ENCODE peak calls at places on chromosomes 3 and 15, in four cellular contexts. D, A, B and C are unnamed samples.

GRCh38 chr3:29026959-29027358 is 253.9 kb upstream of the RBMS3 start:
- DNase-seq in D (peak; percentile 38), A (no peak), B (no peak), C (no peak)

GRCh38 chr3:116135462-116135861 is 309.8 kb downstream of the LSAMP start:
- DNase-seq in D (peak; percentile 59), A (no peak), B (no peak), C (peak; percentile 67)

GRCh38 chr3:71051893-71052687 is 531.4 kb downstream of the FOXP1 start:
- DNase-seq in D (peak; percentile 40), A (no peak), B (no peak), C (no peak)

GRCh38 chr3:41652931-41653330 is 309.0 kb downstream of the ULK4 start:
- DNase-seq in D (peak; percentile 20), A (no peak), B (no peak), C (no peak)

GRCh38 chr3:52005571-52005986 is 9.9 kb upstream of the RPL29 start:
- DNase-seq in D (peak; percentile 82), A (no peak), B (no peak), C (no peak)

GRCh38 chr3:30944124-30944523 is 49.7 kb upstream of the GADL1 start:
- DNase-seq in D (no peak), A (no peak), B (no peak), C (no peak)

GRCh38 chr3:49357466-49358216 is 512 bp downstream of the GPX1 start:
- DNase-seq in D (peak; percentile 92), A (peak; percentile 66), B (peak; percentile 32), C (peak; percentile 73)

GRCh38 chr3:177371903-177372302 is 174.6 kb upstream of the TBL1XR1 start:
- DNase-seq in D (no peak), A (no peak), B (no peak), C (no peak)

GRCh38 chr3:108509263-108509662 is 1.1 kb downstream of the MYH15 start:
- DNase-seq in D (no peak), A (no peak), B (no peak), C (no peak)

GRCh38 chr15:51448592-51449494 is 107.4 kb downstream of the GLDN start:
- DNase-seq in D (peak; percentile 10), A (no peak), B (no peak), C (no peak)

GRCh38 chr15:34001536-34001935 is 33.2 kb downstream of the CHRM5 start:
- DNase-seq in D (no peak), A (no peak), B (no peak), C (no peak)

GRCh38 chr3:46266598-46266997 is 24.3 kb downstream of the CCR3 start:
- DNase-seq in D (no peak), A (no peak), B (no peak), C (no peak)

GRCh38 chr3:161409069-161409468 is 37.8 kb upstream of the SPTSSB start:
- DNase-seq in D (peak; percentile 23), A (no peak), B (peak; percentile 21), C (no peak)

GRCh38 chr3:52055537-52056351 is 627 bp downstream of the DUSP7 start:
- DNase-seq in D (peak; percentile 57), A (no peak), B (peak; percentile 76), C (no peak)

GRCh38 chr3:147620906-147621305 is 211.7 kb downstream of the ZIC1 start:
- DNase-seq in D (no peak), A (no peak), B (no peak), C (no peak)

GRCh38 chr3:171614318-171614967 is 154.2 kb upstream of the TNIK start:
- DNase-seq in D (peak; percentile 41), A (no peak), B (no peak), C (no peak)

GRCh38 chr15:89893027-89893426 is 767 bp downstream of the AP3S2 start:
- DNase-seq in D (peak; percentile 5), A (no peak), B (no peak), C (no peak)

GRCh38 chr15:43762824-43763223 is 13.9 kb downstream of the ELL3 start:
- DNase-seq in D (peak; percentile 92), A (no peak), B (no peak), C (no peak)

GRCh38 chr15:87211547-87211946 is 1045.0 kb downstream of the NTRK3 start:
- DNase-seq in D (no peak), A (no peak), B (no peak), C (no peak)

GRCh38 chr15:67085818-67086649 is 20.6 kb downstream of the SMAD3 start:
- DNase-seq in D (peak; percentile 88), A (no peak), B (peak; percentile 95), C (no peak)

GRCh38 chr15:67087507-67088172 is 22.2 kb downstream of the SMAD3 start:
- DNase-seq in D (no peak), A (no peak), B (no peak), C (no peak)

GRCh38 chr15:67085237-67085817 is 19.9 kb downstream of the SMAD3 start:
- DNase-seq in D (no peak), A (no peak), B (peak; percentile 54), C (no peak)

GRCh38 chr15:67084561-67084960 is 19.2 kb downstream of the SMAD3 start:
- DNase-seq in D (no peak), A (no peak), B (no peak), C (no peak)

DNA sequence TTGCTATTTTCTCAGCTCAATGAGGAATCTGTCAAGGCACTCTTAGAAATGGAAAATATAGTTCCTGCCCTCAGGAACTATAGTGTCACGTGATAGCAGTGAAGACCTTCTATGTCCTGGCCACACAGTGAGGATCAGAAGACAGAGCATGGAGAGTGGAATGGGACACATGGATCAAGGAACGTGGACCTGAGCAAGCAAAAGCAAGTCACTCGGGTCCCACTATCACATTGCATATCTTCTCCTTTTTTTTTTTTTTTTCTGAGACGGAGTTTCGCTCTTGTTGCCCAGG is 21.2 kb downstream of the SMAD3 start:
- DNase-seq in D (no peak), A (no peak), B (no peak), C (no peak)
- H3K4me3 ChIP-seq in D (no peak overlapping the region), A (no peak overlapping the region), B (peak overlapping the region; percentile 54), C (no peak overlapping the region)

GRCh38 chr3:62761711-62762110 is 113.5 kb downstream of the CADPS start:
- DNase-seq in D (no peak), A (no peak), B (no peak), C (no peak)
- TF ChIP-seq CTCF in D (no peak), A (no peak), B (no peak), C (no peak)

GRCh38 chr3:69691860-69692259 is 47.4 kb upstream of the MITF start:
- DNase-seq in D (no peak), A (no peak), B (no peak), C (no peak)
- H3K4me1 ChIP-seq in D (peaks cover 4% of the 10 kb centered on the region), A (peaks cover 7% of the 10 kb centered on the region), B (no peaks in the 10 kb centered on the region), C (no peaks in the 10 kb centered on the region)

GRCh38 chr15:85623648-85624047 is 171.1 kb downstream of the KLHL25 start:
- DNase-seq in D (peak; percentile 61), A (no peak), B (no peak), C (no peak)

GRCh38 chr15:85621096-85621495 is 173.6 kb downstream of the KLHL25 start:
- DNase-seq in D (no peak), A (no peak), B (no peak), C (no peak)

GRCh38 chr15:85622432-85622831 is 172.3 kb downstream of the KLHL25 start:
- DNase-seq in D (peak; percentile 92), A (no peak), B (no peak), C (no peak)

GRCh38 chr15:85618956-85619491 is 175.7 kb downstream of the KLHL25 start:
- DNase-seq in D (peak; percentile 98), A (peak; percentile 73), B (no peak), C (peak; percentile 92)

GRCh38 chr15:85620321-85621044 is 174.2 kb downstream of the KLHL25 start:
- DNase-seq in D (peak; percentile 73), A (no peak), B (no peak), C (no peak)
- H3K4me3 ChIP-seq in D (peak overlapping the region; percentile 61), A (no peak overlapping the region), B (no peak overlapping the region), C (peak overlapping the region; percentile 44)

GRCh38 chr3:16359331-16359730 is 94.3 kb downstream of the OXNAD1 start:
- DNase-seq in D (no peak), A (no peak), B (peak; percentile 37), C (no peak)

GRCh38 chr3:16357698-16358097 is 92.7 kb downstream of the OXNAD1 start:
- DNase-seq in D (no peak), A (no peak), B (no peak), C (no peak)

GRCh38 chr3:16354291-16354690 is 89.3 kb downstream of the OXNAD1 start:
- DNase-seq in D (no peak), A (no peak), B (no peak), C (no peak)

GRCh38 chr3:16355864-16356263 is 90.9 kb downstream of the OXNAD1 start:
- DNase-seq in D (no peak), A (no peak), B (no peak), C (no peak)

DNA sequence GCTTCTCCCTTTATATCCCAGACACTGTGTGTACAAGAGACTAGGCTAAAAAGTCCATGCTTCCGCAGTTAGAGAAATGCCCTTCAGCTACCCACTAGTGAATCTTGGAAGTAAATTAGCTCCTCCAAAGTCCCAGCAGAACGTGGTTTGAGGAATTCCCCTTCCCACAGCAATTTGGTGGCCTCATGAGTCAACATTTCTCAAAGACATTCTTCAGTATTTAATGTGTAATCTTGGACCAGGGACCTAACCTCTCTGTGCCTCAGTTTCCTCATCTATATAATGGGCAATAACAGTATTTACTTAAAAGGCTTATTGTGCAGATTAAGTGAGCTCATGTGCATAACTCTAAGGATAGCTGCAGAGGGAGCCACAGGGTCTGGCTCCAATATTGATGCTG is 92.2 kb downstream of the OXNAD1 start:
- DNase-seq in D (peak; percentile 18), A (no peak), B (no peak), C (no peak)
- TF ChIP-seq CTCF in D (peak; percentile 7), A (no peak), B (peak; percentile 38), C (no peak)

DNA sequence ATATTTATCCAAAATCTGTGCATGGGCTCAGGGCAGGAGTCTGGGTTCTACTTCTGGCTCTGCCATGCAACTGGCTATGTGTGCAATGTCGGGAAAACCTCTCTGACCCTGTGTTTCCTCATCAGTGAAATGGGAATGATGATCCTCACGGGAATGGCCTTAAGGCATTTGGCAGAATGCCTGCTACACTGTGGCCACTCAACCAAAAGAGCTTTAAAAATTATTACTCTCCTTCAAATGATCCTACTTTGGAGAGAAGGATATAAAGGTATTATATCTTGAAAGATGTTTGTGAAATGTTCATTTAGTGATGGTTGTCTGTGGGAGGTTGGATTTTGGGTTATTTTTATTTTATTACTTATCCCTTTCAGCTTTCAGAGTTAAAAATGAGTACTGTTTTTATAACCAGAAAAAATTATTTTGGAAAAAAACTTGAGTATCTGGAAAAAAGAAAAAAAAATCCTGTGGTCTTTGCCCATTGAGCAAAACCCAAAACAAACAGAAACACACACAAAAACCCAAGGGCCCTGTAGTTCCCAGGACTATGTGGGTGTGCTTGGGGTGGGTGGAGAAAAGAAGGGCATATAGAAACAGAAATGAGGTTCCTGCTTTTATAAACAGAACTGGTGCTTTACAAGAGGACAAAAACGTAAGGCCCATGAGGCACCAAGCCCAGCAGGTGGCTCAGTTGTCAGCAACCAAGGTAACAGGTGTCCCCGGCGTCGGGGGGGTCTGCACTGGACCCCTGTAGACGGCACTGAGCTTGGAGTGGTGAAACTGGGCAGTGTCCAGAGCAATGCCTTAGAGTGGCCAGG is 22.0 kb downstream of the RGMA start:
- DNase-seq in D (no peak), A (no peak), B (no peak), C (no peak)
- H3K4me1 ChIP-seq in D (no peaks in the 10 kb centered on the region), A (peaks cover 6% of the 10 kb centered on the region), B (no peaks in the 10 kb centered on the region), C (no peaks in the 10 kb centered on the region)